ENCODE peak calls at places on chromosomes 5 and 9, in six cellular contexts. I is neuronal stem cell, T is AG04450, O is astrocyte of the spinal cord, F is bronchial epithelial cell, H is colonic mucosa. D is an unnamed sample.

GRCh38 chr9:107158321-107158720 is 124.8 kb upstream of the RAD23B start:
- DNase-seq in I (peak; percentile 23), T (no peak), O (peak; percentile 49), F (peak; percentile 26), H (no peak), D (no peak)

GRCh38 chr5:72746736-72747135 is 69.7 kb upstream of the TNPO1 start:
- DNase-seq in I (no peak), T (no peak), O (no peak), F (no peak), H (no peak), D (no peak)

GRCh38 chr9:130444565-130445221 is at the start of gene ASS1:
- DNase-seq in I (peak; percentile 48), T (no peak), O (peak; percentile 23), F (no peak), H (peak; percentile 91), D (no peak)

GRCh38 chr5:24401767-24402166 is 243.0 kb downstream of the CDH10 start:
- DNase-seq in I (no peak), T (no peak), O (peak; percentile 17), F (peak; percentile 60), H (no peak), D (peak; percentile 8)

GRCh38 chr9:137422668-137423000 is 328 bp downstream of the EXD3 start:
- DNase-seq in I (no peak), T (no peak), O (no peak), F (no peak), H (peak; percentile 59), D (no peak)

GRCh38 chr5:36934740-36935356 is 58.3 kb downstream of the NIPBL start:
- DNase-seq in I (no peak), T (no peak), O (no peak), F (peak; percentile 44), H (no peak), D (no peak)

GRCh38 chr5:155406815-155407214 is 393.3 kb downstream of the KIF4B start:
- DNase-seq in I (no peak), T (no peak), O (no peak), F (no peak), H (no peak), D (no peak)

GRCh38 chr5:171808951-171809350 is 23.3 kb downstream of the SMIM23 start:
- DNase-seq in I (no peak), T (peak; percentile 11), O (peak; percentile 19), F (peak; percentile 33), H (no peak), D (no peak)

GRCh38 chr5:148913985-148914421 is 87.6 kb downstream of the ADRB2 start:
- DNase-seq in I (peak; percentile 12), T (peak; percentile 63), O (peak; percentile 69), F (peak; percentile 95), H (no peak), D (no peak)

GRCh38 chr9:127987103-127987614 is 6.4 kb upstream of the EEIG1 start:
- DNase-seq in I (no peak), T (no peak), O (peak; percentile 62), F (peak; percentile 67), H (no peak), D (no peak)

GRCh38 chr5:127061956-127062355 is 11.3 kb downstream of the C5orf63 start:
- DNase-seq in I (no peak), T (no peak), O (peak; percentile 56), F (no peak), H (no peak), D (no peak)

GRCh38 chr5:37776826-37777225 is 63.0 kb downstream of the GDNF start:
- DNase-seq in I (no peak), T (no peak), O (peak; percentile 52), F (no peak), H (no peak), D (no peak)

GRCh38 chr5:74546796-74547195 is 93.7 kb downstream of the ENC1 start:
- DNase-seq in I (no peak), T (no peak), O (peak; percentile 46), F (peak; percentile 27), H (no peak), D (no peak)

GRCh38 chr9:5586391-5586802 is 42.5 kb upstream of the RIC1 start:
- DNase-seq in I (no peak), T (peak; percentile 37), O (peak; percentile 23), F (peak; percentile 20), H (no peak), D (no peak)

GRCh38 chr9:131179561-131180219 is 54.3 kb downstream of the NUP214 start:
- DNase-seq in I (no peak), T (peak; percentile 85), O (peak; percentile 82), F (peak; percentile 20), H (no peak), D (no peak)

GRCh38 chr5:102583663-102584062 is 84.9 kb upstream of the SLCO6A1 start:
- DNase-seq in I (no peak), T (no peak), O (peak; percentile 38), F (peak; percentile 33), H (no peak), D (no peak)

GRCh38 chr9:80839821-80840670 is 849.3 kb downstream of the TLE1 start:
- DNase-seq in I (no peak), T (no peak), O (peak; percentile 67), F (no peak), H (no peak), D (no peak)
- H3K4me3 ChIP-seq in I (no peak overlapping the region), T (no peak overlapping the region), O (no peak overlapping the region), F (no peak overlapping the region), H (no peak overlapping the region), D (no peak overlapping the region)

DNA sequence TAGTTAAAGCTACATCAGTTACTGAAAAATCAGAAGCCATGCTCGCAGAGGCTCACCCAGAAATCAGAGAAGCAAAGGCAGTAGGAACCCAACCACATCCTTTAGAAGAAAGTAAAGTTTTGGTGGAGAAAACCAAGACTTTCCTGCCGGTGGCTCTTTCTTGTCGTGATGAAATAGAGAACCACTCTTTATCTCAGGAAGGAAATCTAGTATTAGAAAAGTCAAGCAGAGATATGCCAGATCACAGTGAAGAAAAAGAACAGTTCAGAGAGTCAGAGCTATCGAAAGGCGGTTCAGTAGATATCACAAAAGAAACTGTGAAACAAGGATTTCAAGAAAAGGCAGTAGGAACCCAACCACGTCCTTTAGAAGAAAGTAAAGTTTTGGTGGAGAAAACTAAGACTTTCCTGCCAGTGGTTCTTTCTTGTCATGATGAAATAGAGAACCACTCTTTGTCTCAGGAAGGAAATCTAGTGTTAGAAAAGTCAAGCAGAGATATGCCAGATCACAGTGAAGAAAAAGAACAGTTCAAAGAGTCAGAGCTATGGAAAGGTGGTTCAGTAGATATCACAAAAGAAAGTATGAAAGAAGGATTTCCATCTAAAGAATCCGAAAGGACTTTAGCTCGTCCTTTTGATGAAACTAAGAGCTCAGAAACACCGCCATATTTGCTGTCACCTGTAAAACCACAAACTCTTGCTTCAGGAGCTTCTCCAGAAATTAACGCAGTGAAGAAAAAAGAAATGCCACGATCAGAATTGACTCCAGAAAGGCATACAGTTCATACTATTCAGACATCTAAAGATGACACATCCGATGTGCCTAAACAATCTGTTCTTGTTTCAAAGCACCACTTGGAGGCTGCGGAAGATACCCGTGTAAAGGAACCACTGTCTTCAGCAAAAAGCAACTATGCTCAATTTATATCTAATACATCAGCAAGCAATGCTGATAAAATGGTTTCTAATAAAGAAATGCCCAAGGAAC is 47.2 kb downstream of the CMYA5 start:
- DNase-seq in I (no peak), T (no peak), O (no peak), F (no peak), H (no peak), D (no peak)
- H3K4me3 ChIP-seq in I (no peak overlapping the region), T (no peak overlapping the region), O (no peak overlapping the region), F (no peak overlapping the region), H (no peak overlapping the region), D (no peak overlapping the region)

DNA sequence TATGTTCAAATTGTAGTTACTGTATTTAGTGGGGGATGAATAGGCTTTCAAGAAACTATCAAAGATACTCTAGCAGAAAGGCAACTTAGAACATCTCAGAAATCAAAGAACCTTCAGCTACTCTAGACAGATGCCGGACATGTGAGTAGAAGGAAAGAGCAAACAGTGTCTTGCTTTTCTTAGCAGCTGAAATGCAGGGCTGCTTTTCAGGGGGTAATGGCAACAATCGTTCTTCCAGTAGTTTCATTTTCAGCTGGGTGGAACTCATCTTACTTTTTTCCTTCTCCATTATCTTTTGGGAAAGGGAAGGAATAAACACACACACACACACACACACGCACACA is 281.6 kb downstream of the CRB2 start:
- DNase-seq in I (no peak), T (no peak), O (peak; percentile 77), F (no peak), H (no peak), D (no peak)
- H3K4me3 ChIP-seq in I (no peak overlapping the region), T (peak overlapping the region; percentile 20), O (peak overlapping the region; percentile 12), F (no peak overlapping the region), H (no peak overlapping the region), D (no peak overlapping the region)

DNA sequence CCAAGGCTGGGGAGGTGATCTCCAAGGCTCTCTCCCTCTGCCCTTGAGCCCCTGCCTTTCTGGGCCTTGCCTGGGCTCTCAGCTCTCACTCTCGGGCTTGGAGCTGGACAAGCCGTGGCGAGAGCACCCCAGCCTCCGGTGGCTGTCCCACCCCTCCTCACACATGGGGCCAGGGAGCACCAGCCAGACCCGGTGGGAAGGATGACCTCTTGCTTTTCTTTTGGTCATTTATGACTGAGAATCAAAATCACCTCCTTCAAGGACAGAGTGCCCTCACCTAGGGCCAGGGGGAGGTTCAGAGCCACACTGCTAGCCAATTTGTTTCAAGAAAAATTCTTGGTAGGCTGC is 14.1 kb downstream of the TCF7 start:
- DNase-seq in I (no peak), T (no peak), O (no peak), F (no peak), H (no peak), D (no peak)
- H3K4me3 ChIP-seq in I (no peak overlapping the region), T (no peak overlapping the region), O (no peak overlapping the region), F (no peak overlapping the region), H (no peak overlapping the region), D (no peak overlapping the region)

DNA sequence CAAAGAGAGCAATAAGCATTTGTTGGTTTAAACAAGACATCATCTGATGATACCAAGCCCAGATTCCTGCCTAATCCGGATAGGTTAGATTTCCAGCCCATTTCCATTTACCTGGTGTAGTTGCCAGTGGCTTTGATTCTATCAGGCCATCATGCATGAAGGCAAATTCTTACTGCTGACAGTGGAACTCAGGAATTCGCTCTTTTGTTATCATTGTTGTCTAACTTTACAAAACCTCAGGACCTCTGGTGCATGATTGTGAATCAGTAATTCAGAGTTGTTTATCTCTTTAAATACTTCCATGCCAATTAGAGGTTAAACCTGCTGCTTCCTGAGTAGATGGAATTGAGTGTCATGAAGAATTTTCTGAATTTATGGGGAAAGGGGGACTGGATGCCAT is 76.5 kb downstream of the C9orf152 start:
- DNase-seq in I (peak; percentile 38), T (no peak), O (no peak), F (no peak), H (no peak), D (no peak)
- H3K4me3 ChIP-seq in I (no peak overlapping the region), T (no peak overlapping the region), O (no peak overlapping the region), F (no peak overlapping the region), H (no peak overlapping the region), D (no peak overlapping the region)

D was measured in SK-N-MC.